ENCODE peak calls at places on chromosomes 5 and 9, in five cellular contexts. One of them, this sample, is unnamed.

GRCh38 chr5:156402387-156402921 is 75.5 kb downstream of the SGCD start:
- DNase-seq in H7: peak
- DNase-seq in AG04449: no peak
- DNase-seq in brain microvascular endothelial cell: no peak
- DNase-seq in GM04504: no peak
- DNase-seq in this sample: no peak

GRCh38 chr9:89419978-89420394 is 77.9 kb downstream of the SEMA4D start:
- DNase-seq in H7: no peak
- DNase-seq in AG04449: no peak
- DNase-seq in brain microvascular endothelial cell: no peak
- DNase-seq in GM04504: no peak
- DNase-seq in this sample: no peak

GRCh38 chr9:133137451-133138231 is 16.6 kb upstream of the RALGDS start:
- DNase-seq in H7: peak
- DNase-seq in AG04449: no peak
- DNase-seq in brain microvascular endothelial cell: no peak
- DNase-seq in GM04504: no peak
- DNase-seq in this sample: no peak

GRCh38 chr9:96169488-96169887 is 132.5 kb downstream of the HSD17B3 start:
- DNase-seq in H7: peak
- DNase-seq in AG04449: no peak
- DNase-seq in brain microvascular endothelial cell: peak
- DNase-seq in GM04504: no peak
- DNase-seq in this sample: no peak

GRCh38 chr5:29894668-29895067 is 1298.8 kb upstream of the CDH6 start:
- DNase-seq in H7: no peak
- DNase-seq in AG04449: no peak
- DNase-seq in brain microvascular endothelial cell: no peak
- DNase-seq in GM04504: no peak
- DNase-seq in this sample: no peak

GRCh38 chr9:130981761-130982147 is 27.2 kb upstream of the LAMC3 start:
- DNase-seq in H7: peak
- DNase-seq in AG04449: no peak
- DNase-seq in brain microvascular endothelial cell: no peak
- DNase-seq in GM04504: no peak
- DNase-seq in this sample: no peak

GRCh38 chr5:122323738-122324137 is 11.7 kb downstream of the SNCAIP start:
- DNase-seq in H7: no peak
- DNase-seq in AG04449: no peak
- DNase-seq in brain microvascular endothelial cell: no peak
- DNase-seq in GM04504: no peak
- DNase-seq in this sample: no peak

GRCh38 chr9:105958587-105958986 is 264.2 kb downstream of the TMEM38B start:
- DNase-seq in H7: no peak
- DNase-seq in AG04449: no peak
- DNase-seq in brain microvascular endothelial cell: no peak
- DNase-seq in GM04504: no peak
- DNase-seq in this sample: no peak

GRCh38 chr5:34598177-34598794 is 57.8 kb upstream of the RAI14 start:
- DNase-seq in H7: no peak
- DNase-seq in AG04449: peak
- DNase-seq in brain microvascular endothelial cell: peak
- DNase-seq in GM04504: peak
- DNase-seq in this sample: peak

GRCh38 chr9:35517136-35517535 is 27.2 kb downstream of the RUSC2 start:
- DNase-seq in H7: no peak
- DNase-seq in AG04449: no peak
- DNase-seq in brain microvascular endothelial cell: no peak
- DNase-seq in GM04504: no peak
- DNase-seq in this sample: no peak

GRCh38 chr5:78887384-78888118 is 97.6 kb downstream of the ARSB start:
- DNase-seq in H7: no peak
- DNase-seq in AG04449: no peak
- DNase-seq in brain microvascular endothelial cell: no peak
- DNase-seq in GM04504: no peak
- DNase-seq in this sample: no peak

GRCh38 chr9:124202447-124202971 is 55.2 kb upstream of the NEK6 start:
- DNase-seq in H7: no peak
- DNase-seq in AG04449: no peak
- DNase-seq in brain microvascular endothelial cell: no peak
- DNase-seq in GM04504: no peak
- DNase-seq in this sample: no peak

GRCh38 chr9:124218438-124219289 is 39.1 kb upstream of the NEK6 start:
- DNase-seq in H7: no peak
- DNase-seq in AG04449: no peak
- DNase-seq in brain microvascular endothelial cell: peak
- DNase-seq in GM04504: no peak
- DNase-seq in this sample: no peak

GRCh38 chr9:69937358-69937757 is 106.3 kb upstream of the MAMDC2 start:
- DNase-seq in H7: no peak
- DNase-seq in AG04449: no peak
- DNase-seq in brain microvascular endothelial cell: peak
- DNase-seq in GM04504: no peak
- DNase-seq in this sample: no peak

GRCh38 chr9:115099891-115100290 is 18.1 kb downstream of the TNC start:
- DNase-seq in H7: no peak
- DNase-seq in AG04449: no peak
- DNase-seq in brain microvascular endothelial cell: no peak
- DNase-seq in GM04504: no peak
- DNase-seq in this sample: no peak

GRCh38 chr5:159156426-159156835 is 52.9 kb downstream of the RNF145 start:
- DNase-seq in H7: no peak
- DNase-seq in AG04449: no peak
- DNase-seq in brain microvascular endothelial cell: no peak
- DNase-seq in GM04504: no peak
- DNase-seq in this sample: no peak

GRCh38 chr5:8993031-8993430 is 552.8 kb downstream of the SEMA5A start:
- DNase-seq in H7: peak
- DNase-seq in AG04449: no peak
- DNase-seq in brain microvascular endothelial cell: no peak
- DNase-seq in GM04504: no peak
- DNase-seq in this sample: no peak

GRCh38 chr9:86713970-86714369 is 233.3 kb downstream of the GAS1 start:
- DNase-seq in H7: no peak
- DNase-seq in AG04449: no peak
- DNase-seq in brain microvascular endothelial cell: no peak
- DNase-seq in GM04504: peak
- DNase-seq in this sample: no peak

GRCh38 chr5:89498699-89499098 is 615.7 kb upstream of the MEF2C start:
- DNase-seq in H7: no peak
- DNase-seq in AG04449: no peak
- DNase-seq in brain microvascular endothelial cell: no peak
- DNase-seq in GM04504: no peak
- DNase-seq in this sample: no peak